ENCODE peak calls at places on chromosome 5, in four cellular contexts. U is HepG2, Q is HCT116, N is K562. J is an unnamed sample. For H3K9me3 and H3K4me1, the result is how much of the 10 kb centered on the place peaks cover.

GRCh38 chr5:169121631-169122420 is 179.1 kb downstream of the SLIT3 start:
- DNase-seq in U (no peak), Q (no peak), N (no peak), J (no peak)

GRCh38 chr5:174329738-174330137 is 284.2 kb downstream of the NSG2 start:
- DNase-seq in U (no peak), Q (no peak), N (no peak), J (no peak)

GRCh38 chr5:69497006-69497520 is 4.5 kb downstream of the OCLN start:
- DNase-seq in U (no peak), Q (no peak), N (no peak), J (no peak)

GRCh38 chr5:111224561-111224989 is 391 bp downstream of the CAMK4 start:
- DNase-seq in U (no peak), Q (no peak), N (no peak), J (no peak)

GRCh38 chr5:157659886-157660660 is 7.8 kb upstream of the SOX30 start:
- DNase-seq in U (no peak), Q (no peak), N (no peak), J (no peak)

GRCh38 chr5:10140195-10140973 is 109.3 kb downstream of the ATPSCKMT start:
- DNase-seq in U (peak), Q (peak), N (peak), J (no peak)

GRCh38 chr5:56852228-56853000 is 37.1 kb downstream of the MAP3K1 start:
- DNase-seq in U (no peak), Q (no peak), N (no peak), J (no peak)

GRCh38 chr5:141182248-141182647 is at the start of gene PCDHB16:
- DNase-seq in U (peak), Q (no peak), N (peak), J (peak)

GRCh38 chr5:162068412-162068811 is 839 bp downstream of the GABRG2 start:
- DNase-seq in U (peak), Q (no peak), N (peak), J (peak)

GRCh38 chr5:16169550-16169949 is 10.0 kb downstream of the MARCHF11 start:
- DNase-seq in U (no peak), Q (no peak), N (no peak), J (no peak)

GRCh38 chr5:74063821-74064598 is 438.0 kb downstream of the ARHGEF28 start:
- DNase-seq in U (peak), Q (no peak), N (no peak), J (no peak)

GRCh38 chr5:39494099-39494498 is 69.3 kb upstream of the DAB2 start:
- DNase-seq in U (no peak), Q (no peak), N (no peak), J (no peak)

GRCh38 chr5:167644619-167645018 is 646.8 kb upstream of the WWC1 start:
- DNase-seq in U (no peak), Q (no peak), N (no peak), J (no peak)

GRCh38 chr5:465591-466403 is 22.8 kb downstream of the EXOC3 start:
- DNase-seq in U (no peak), Q (no peak), N (no peak), J (no peak)

GRCh38 chr5:60722416-60722815 is 22.4 kb upstream of the DEPDC1B start:
- DNase-seq in U (no peak), Q (no peak), N (no peak), J (no peak)

GRCh38 chr5:134095293-134095692 is 19.2 kb upstream of the TCF7 start:
- DNase-seq in U (no peak), Q (no peak), N (no peak), J (no peak)

DNA sequence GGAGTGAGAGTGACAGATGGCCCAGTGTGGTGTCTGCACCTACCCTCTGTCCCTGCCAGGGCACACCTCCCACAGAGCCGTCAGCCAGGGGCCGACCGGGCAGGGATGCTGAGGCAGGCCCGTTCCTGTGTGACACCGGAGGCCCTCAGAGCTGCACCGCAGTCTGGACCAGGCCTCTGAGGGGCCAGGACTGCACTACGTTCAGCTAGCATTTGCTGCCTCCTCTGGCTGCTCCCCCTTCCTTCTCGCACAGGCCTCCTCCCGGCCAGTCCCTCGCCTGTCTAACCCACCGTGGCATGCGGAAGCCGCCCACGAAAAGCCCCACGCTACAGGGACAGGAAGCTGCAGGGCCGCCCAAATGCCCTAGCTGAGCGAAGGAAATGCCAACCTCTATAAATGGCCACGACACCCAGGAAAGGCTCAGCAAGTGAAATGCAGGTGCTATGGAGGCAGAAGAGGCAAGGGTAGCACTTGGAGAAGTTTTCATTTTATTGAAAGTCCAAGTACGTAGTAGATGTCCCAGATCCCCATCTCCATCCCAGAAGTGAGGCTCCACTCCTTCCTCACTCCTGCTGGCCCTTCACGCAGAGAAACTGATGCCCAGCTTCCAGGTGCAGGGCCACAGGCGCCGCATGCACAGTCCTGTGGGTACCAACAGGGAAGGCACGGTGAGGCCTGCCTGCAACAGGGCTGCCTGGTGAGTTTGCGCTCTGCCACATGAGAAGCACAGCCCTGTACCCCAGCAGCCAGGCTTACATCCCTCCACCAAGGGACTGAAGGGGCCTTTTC is 38.7 kb downstream of the MAPK9 start:
- DNase-seq in U (no peak), Q (no peak), N (no peak), J (no peak)
- H3K9me3 ChIP-seq in U (half or more), Q (under half), N (under half), J (half or more)

GRCh38 chr5:6962256-6962655 is 249.0 kb downstream of the TENT4A start:
- DNase-seq in U (no peak), Q (no peak), N (no peak), J (no peak)
- TF ChIP-seq YY1 in U (no peak), Q (no peak), N (no peak), J (no peak)

GRCh38 chr5:151072234-151073025 is 8.4 kb downstream of the TNIP1 start:
- DNase-seq in U (no peak), Q (no peak), N (no peak), J (no peak)
- H3K4me1 ChIP-seq in U (half or more), Q (half or more), N (under half), J (under half)

GRCh38 chr5:2369178-2369577 is 382.3 kb downstream of the IRX2 start:
- DNase-seq in U (no peak), Q (no peak), N (no peak), J (no peak)
- H3K9me3 ChIP-seq in U (under half), Q (under half), N (under half), J (under half)

GRCh38 chr5:126368239-126368812 is 54.9 kb upstream of the GRAMD2B start:
- DNase-seq in U (peak), Q (no peak), N (no peak), J (peak)
- TF ChIP-seq YY1 in U (no peak), Q (no peak), N (no peak), J (no peak)

DNA sequence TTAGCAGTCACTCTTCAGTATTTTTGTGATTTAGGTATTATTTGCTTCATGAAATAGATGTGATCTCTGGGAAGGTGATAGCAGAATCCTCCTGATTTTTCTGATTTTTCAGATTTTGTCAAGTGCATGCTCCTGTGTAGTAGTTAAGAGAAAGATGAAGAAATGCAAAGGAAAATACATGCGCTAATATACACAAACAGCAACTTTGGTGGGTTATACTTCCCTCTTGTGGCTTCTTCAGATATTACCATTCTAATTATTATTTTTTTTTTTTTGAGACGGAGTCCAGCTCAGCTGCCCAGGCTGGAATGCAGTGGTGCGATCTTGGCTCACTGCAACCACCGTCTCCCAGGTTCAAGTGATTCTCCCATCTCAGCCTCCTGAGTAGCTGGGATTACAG is 31.7 kb downstream of the LMNB1 start:
- DNase-seq in U (peak), Q (no peak), N (peak), J (no peak)
- H3K4me1 ChIP-seq in U (under half), Q (under half), N (under half), J (under half)

GRCh38 chr5:81708889-81709288 is 42.0 kb downstream of the SSBP2 start:
- DNase-seq in U (no peak), Q (no peak), N (no peak), J (no peak)

GRCh38 chr5:81698806-81699205 is 52.1 kb downstream of the SSBP2 start:
- DNase-seq in U (no peak), Q (no peak), N (no peak), J (no peak)

GRCh38 chr5:81700166-81700565 is 50.7 kb downstream of the SSBP2 start:
- DNase-seq in U (no peak), Q (no peak), N (no peak), J (no peak)

DNA sequence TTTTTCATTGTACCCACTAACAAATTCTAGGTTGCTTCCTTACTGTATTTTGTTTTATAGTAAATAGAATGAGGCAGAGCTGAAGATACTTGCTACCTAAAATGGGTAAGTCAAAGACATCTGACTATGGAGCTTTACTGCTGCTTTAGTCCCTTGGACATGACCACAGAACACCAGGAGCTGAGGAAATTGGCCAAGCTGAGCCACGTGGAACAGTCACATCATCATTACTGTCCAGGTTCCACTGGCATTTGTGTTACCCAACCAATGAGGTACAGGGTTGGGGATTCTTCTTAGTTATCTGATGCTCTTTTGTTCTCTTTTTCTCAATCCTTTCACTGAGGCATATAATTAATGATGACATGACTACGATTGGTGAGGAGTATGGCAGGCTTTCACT is 47.1 kb downstream of the SSBP2 start:
- DNase-seq in U (no peak), Q (no peak), N (no peak), J (no peak)
- H3K9me3 ChIP-seq in U (under half), Q (under half), N (under half), J (under half)

J was measured in NT2/D1.